ENCODE peak calls at places on chromosomes 2 and 18, in four cellular contexts. O is epithelial cell of esophagus; X is fibroblast of the aortic adventitia; Z is CD8-positive, alpha-beta memory T cell. V is an unnamed sample.

GRCh38 chr18:13608791-13609552 is 117.4 kb downstream of the FAM210A start:
- DNase-seq in X (no peak), Z (no peak), O (no peak), V (peak)

GRCh38 chr2:239826376-239826775 is 198.8 kb downstream of the NDUFA10 start:
- DNase-seq in X (no peak), Z (no peak), O (no peak), V (no peak)

GRCh38 chr2:150020937-150021673 is 433.5 kb upstream of the MMADHC start:
- DNase-seq in O (no peak), Z (no peak), X (no peak), V (no peak)

GRCh38 chr18:78876868-78877267 is 102.8 kb upstream of the SALL3 start:
- DNase-seq in X (no peak), Z (no peak), O (no peak), V (no peak)

GRCh38 chr2:86230961-86231360 is 31.7 kb downstream of the MRPL35 start:
- DNase-seq in X (no peak), O (no peak), Z (no peak), V (no peak)

GRCh38 chr2:229980440-229981184 is 58.3 kb downstream of the FBXO36 start:
- DNase-seq in O (peak), X (peak), Z (no peak), V (no peak)

GRCh38 chr2:128601298-128602037 is 282.8 kb upstream of the HS6ST1 start:
- DNase-seq in X (no peak), Z (no peak), O (no peak), V (no peak)

GRCh38 chr18:41695441-41695840 is 259.6 kb upstream of the PIK3C3 start:
- DNase-seq in Z (no peak), X (no peak), O (no peak), V (no peak)

DNA sequence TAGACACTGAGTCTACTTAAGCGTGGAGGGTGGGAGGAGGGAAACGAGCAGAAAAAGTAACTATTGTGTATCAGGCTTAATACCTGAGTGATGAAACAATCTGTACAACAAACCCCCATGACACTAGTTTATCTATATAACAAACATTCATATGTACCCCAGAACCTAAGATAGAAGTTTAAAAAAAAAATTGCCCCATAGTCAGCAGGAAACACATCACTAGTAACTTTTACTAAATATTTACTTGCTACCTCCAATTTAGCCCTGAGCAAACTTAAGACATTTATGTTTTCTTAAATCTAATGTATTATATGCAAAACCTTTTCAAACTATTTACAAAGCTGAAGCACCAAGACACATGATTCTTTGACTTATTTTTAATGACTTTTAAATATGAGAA is 5.6 kb downstream of the REV1 start:
- DNase-seq in Z (no peak), O (no peak), X (no peak), V (no peak)
- H3K4me3 ChIP-seq in Z (no peak), O (peak), X (no peak), V (no peak)

DNA sequence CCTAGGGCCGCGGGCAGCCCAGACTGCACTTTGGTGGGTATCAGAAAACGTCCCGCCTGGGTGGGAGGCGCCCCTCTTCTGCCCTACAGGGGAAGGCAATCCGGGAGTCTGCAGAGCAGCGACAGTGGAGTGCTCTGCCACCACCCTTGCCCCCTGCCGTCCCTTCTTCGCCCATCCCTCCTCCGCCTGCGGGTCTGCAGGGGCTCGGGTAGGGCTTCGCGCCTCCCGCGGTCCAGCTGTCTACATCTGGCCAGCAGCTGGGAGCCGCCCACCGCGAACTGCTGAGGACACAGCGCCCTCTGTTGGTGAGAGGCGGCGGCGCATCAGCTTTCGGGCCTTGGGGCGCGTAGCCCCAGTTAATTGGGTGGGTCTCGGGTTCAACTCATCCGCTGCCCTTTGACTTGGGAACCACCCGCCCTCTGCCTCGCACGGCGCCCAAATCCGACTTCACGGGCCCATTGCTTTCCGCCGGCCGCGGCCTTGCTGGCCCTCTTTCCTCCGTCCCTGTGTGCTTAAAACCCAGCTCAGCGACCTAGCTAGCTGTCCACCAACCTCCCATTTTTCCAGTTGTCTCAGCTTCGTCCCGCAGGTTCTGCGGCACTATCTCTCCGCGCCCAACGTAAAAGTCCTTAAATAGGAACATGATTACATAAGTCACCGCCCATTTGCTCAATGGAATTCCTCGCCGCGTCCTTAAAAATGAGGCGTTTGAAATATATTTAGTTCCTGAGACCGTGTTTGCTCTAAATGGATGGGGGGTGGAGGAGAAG is 17.6 kb downstream of the WNT10A start:
- DNase-seq in Z (peak), O (peak), X (peak), V (peak)
- H3K4me3 ChIP-seq in Z (peak), O (no peak), X (peak), V (peak)

GRCh38 chr18:32468147-32468845 is 2.4 kb downstream of the GAREM1 start:
- DNase-seq in X (peak), O (no peak), Z (no peak), V (no peak)
- H3K4me3 ChIP-seq in X (peak), O (peak), Z (no peak), V (no peak)

GRCh38 chr2:126657636-126658315 is 1.8 kb downstream of the GYPC start:
- DNase-seq in X (peak), O (peak), Z (peak), V (peak)
- H3K4me3 ChIP-seq in X (peak), O (no peak), Z (peak), V (peak)

GRCh38 chr2:165793161-165793778 is 777 bp downstream of the GALNT3 start:
- DNase-seq in Z (peak), O (peak), X (no peak), V (no peak)
- H3K4me3 ChIP-seq in Z (no peak), O (peak), X (peak), V (peak)